ENCODE peak calls at places on chromosomes 4 and X, in four cellular contexts. G, C, M and Z are unnamed samples.

GRCh38 chrX:5236096-5236495 is 992.6 kb downstream of the NLGN4X start:
- DNase-seq in M (no peak), C (peak; percentile 10), G (no peak), Z (no peak)

GRCh38 chr4:138643827-138644226 is 371.8 kb upstream of the NOCT start:
- DNase-seq in G (no peak), M (peak; percentile 45), C (no peak), Z (no peak)

GRCh38 chr4:118034061-118034785 is at the start of gene NDST3:
- DNase-seq in C (peak; percentile 41), G (peak; percentile 22), M (peak; percentile 31), Z (peak; percentile 76)

GRCh38 chr4:128378668-128379067 is 91.1 kb upstream of the PGRMC2 start:
- DNase-seq in C (no peak), G (no peak), M (no peak), Z (no peak)

GRCh38 chr4:4857809-4858508 is 1.5 kb upstream of the MSX1 start:
- DNase-seq in M (no peak), C (no peak), G (no peak), Z (no peak)

GRCh38 chr4:2330119-2331042 is 68.5 kb upstream of the MXD4 start:
- DNase-seq in C (no peak), G (no peak), M (peak; percentile 88), Z (no peak)

GRCh38 chr4:127630152-127630551 is 2.6 kb upstream of the INTU start:
- DNase-seq in C (no peak), G (no peak), M (no peak), Z (no peak)

GRCh38 chrX:131322646-131323045 is 33.5 kb upstream of the IGSF1 start:
- DNase-seq in G (no peak), M (no peak), C (no peak), Z (no peak)

GRCh38 chr4:184446132-184446531 is 28.2 kb downstream of the IRF2 start:
- DNase-seq in G (no peak), C (no peak), M (no peak), Z (no peak)

GRCh38 chr4:76160355-76160754 is 12.2 kb upstream of the NUP54 start:
- DNase-seq in C (no peak), M (no peak), G (no peak), Z (no peak)

GRCh38 chrX:111339212-111339611 is 68.9 kb upstream of the CAPN6 start:
- DNase-seq in M (no peak), C (no peak), G (no peak), Z (no peak)

GRCh38 chr4:125011646-125012045 is 299.1 kb upstream of the ANKRD50 start:
- DNase-seq in G (no peak), C (no peak), M (no peak), Z (no peak)

GRCh38 chr4:39484582-39485272 is 25.9 kb downstream of the LIAS start:
- DNase-seq in C (no peak), G (no peak), M (no peak), Z (no peak)

GRCh38 chr4:7073526-7074390 is 5.9 kb upstream of the GRPEL1 start:
- DNase-seq in G (peak; percentile 35), C (no peak), M (peak; percentile 35), Z (peak; percentile 61)

GRCh38 chrX:96407501-96407900 is 277.1 kb upstream of the DIAPH2 start:
- DNase-seq in G (peak; percentile 9), C (no peak), M (peak; percentile 69), Z (no peak)

GRCh38 chr4:184386271-184386781 is 88.0 kb downstream of the IRF2 start:
- DNase-seq in M (no peak), C (no peak), G (no peak), Z (no peak)

GRCh38 chr4:48065587-48066052 is 49.0 kb downstream of the NIPAL1 start:
- DNase-seq in C (no peak), G (no peak), M (no peak), Z (no peak)

GRCh38 chr4:72770708-72771107 is 201.7 kb upstream of the ADAMTS3 start:
- DNase-seq in C (no peak), G (no peak), M (peak; percentile 41), Z (no peak)

GRCh38 chr4:41394362-41394960 is 137.7 kb downstream of the UCHL1 start:
- DNase-seq in C (no peak), G (no peak), M (peak; percentile 4), Z (no peak)

GRCh38 chrX:13293700-13294099 is 26.2 kb downstream of the ATXN3L start:
- DNase-seq in G (no peak), C (no peak), M (no peak), Z (no peak)

GRCh38 chrX:147838465-147839131 is 73.1 kb upstream of the FMR1 start:
- DNase-seq in M (no peak), G (no peak), C (no peak), Z (no peak)
- TF ChIP-seq CTCF in M (peak; percentile 11), G (no peak), C (peak; percentile 57), Z (peak; percentile 47)

GRCh38 chrX:132948648-132949260 is 9.7 kb downstream of the HS6ST2 start:
- DNase-seq in G (no peak), C (no peak), M (no peak), Z (no peak)
- TF ChIP-seq CTCF in G (no peak), C (peak; percentile 58), M (no peak), Z (peak; percentile 5)

GRCh38 chr4:54998991-54999390 is 126.4 kb downstream of the KDR start:
- DNase-seq in M (peak; percentile 35), G (no peak), C (no peak), Z (no peak)
- TF ChIP-seq CTCF in M (peak; percentile 59), G (peak; percentile 35), C (peak; percentile 20), Z (peak; percentile 31)

DNA sequence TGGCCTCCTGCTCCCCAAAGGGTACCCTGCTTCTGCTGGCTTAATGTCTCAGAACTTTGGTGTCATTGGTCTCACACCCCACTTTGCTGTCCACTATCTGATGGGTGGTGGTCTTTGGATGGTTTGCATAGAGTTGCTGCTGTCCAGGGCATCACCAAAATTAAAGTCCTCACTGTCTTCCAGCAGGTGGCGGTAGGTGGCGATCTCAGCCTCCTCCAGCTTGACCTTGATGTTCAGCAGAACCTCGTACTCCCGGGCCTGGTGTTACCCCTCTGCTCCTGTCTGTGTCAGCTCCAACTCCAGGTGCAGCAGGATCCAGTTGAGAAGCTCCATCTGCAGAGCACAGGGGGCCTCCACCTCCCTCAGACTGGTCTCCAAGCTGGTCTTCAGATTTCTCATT is 1169.5 kb upstream of the PABPC4L start:
- DNase-seq in G (no peak), C (no peak), M (no peak), Z (no peak)
- TF ChIP-seq CTCF in G (no peak), C (no peak), M (no peak), Z (no peak)

DNA sequence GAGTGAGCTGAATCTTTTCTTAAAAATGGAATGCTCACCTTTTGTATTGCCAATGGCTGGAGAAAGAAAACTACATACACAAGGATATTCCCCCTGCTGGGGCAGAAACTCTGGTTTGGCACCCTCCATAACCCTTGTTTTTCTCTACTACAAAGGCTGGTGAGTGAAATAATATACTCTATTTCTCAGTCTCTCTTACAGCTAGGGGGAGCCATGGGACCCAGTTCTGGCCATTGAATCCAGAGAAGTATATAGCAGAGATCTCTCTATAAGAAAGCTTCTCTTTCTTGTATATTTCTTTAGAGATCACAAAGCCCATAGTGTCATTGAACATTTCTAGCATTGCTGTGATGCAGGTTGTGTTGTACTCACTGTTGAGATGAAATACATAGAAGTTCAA is 49.8 kb downstream of the SMPX start:
- DNase-seq in G (no peak), M (no peak), C (no peak), Z (no peak)
- TF ChIP-seq CTCF in G (no peak), M (peak; percentile 29), C (peak; percentile 14), Z (peak; percentile 14)